ENCODE peak calls at places on chromosomes 13 and 19, in eight cellular contexts. One of them, this sample, is unnamed. For H3K4me1, the result is how much of the 10 kb centered on the place peaks cover.

GRCh38 chr13:31965361-31966066 is 66.1 kb upstream of the FRY start:
- DNase-seq in heart left ventricle: no peak
- DNase-seq in K562: no peak
- DNase-seq in CD8-positive, alpha-beta memory T cell: no peak
- DNase-seq in effector memory CD4-positive, alpha-beta T cell: no peak
- DNase-seq in HCT116: no peak
- DNase-seq in left ventricle myocardium inferior: no peak
- DNase-seq in uterus: no peak
- DNase-seq in this sample: no peak

GRCh38 chr13:31870511-31870910 is 131.2 kb downstream of the RXFP2 start:
- DNase-seq in heart left ventricle: no peak
- DNase-seq in K562: no peak
- DNase-seq in CD8-positive, alpha-beta memory T cell: no peak
- DNase-seq in effector memory CD4-positive, alpha-beta T cell: no peak
- DNase-seq in HCT116: no peak
- DNase-seq in left ventricle myocardium inferior: no peak
- DNase-seq in uterus: no peak
- DNase-seq in this sample: no peak

GRCh38 chr13:31250435-31250834 is 50.7 kb downstream of the B3GLCT start:
- DNase-seq in heart left ventricle: no peak
- DNase-seq in K562: no peak
- DNase-seq in CD8-positive, alpha-beta memory T cell: no peak
- DNase-seq in effector memory CD4-positive, alpha-beta T cell: no peak
- DNase-seq in HCT116: no peak
- DNase-seq in left ventricle myocardium inferior: no peak
- DNase-seq in uterus: no peak
- DNase-seq in this sample: no peak

GRCh38 chr13:40502236-40502635 is 164.2 kb downstream of the FOXO1 start:
- DNase-seq in heart left ventricle: no peak
- DNase-seq in K562: no peak
- DNase-seq in CD8-positive, alpha-beta memory T cell: no peak
- DNase-seq in effector memory CD4-positive, alpha-beta T cell: no peak
- DNase-seq in HCT116: no peak
- DNase-seq in left ventricle myocardium inferior: no peak
- DNase-seq in uterus: no peak
- DNase-seq in this sample: no peak

GRCh38 chr19:15187026-15188007 is 13.5 kb downstream of the NOTCH3 start:
- DNase-seq in heart left ventricle: no peak
- DNase-seq in K562: peak
- DNase-seq in CD8-positive, alpha-beta memory T cell: no peak
- DNase-seq in effector memory CD4-positive, alpha-beta T cell: no peak
- DNase-seq in HCT116: no peak
- DNase-seq in left ventricle myocardium inferior: no peak
- DNase-seq in uterus: no peak
- DNase-seq in this sample: no peak

GRCh38 chr19:15288146-15288963 is 44.0 kb downstream of the BRD4 start:
- DNase-seq in heart left ventricle: no peak
- DNase-seq in K562: no peak
- DNase-seq in CD8-positive, alpha-beta memory T cell: no peak
- DNase-seq in effector memory CD4-positive, alpha-beta T cell: no peak
- DNase-seq in HCT116: no peak
- DNase-seq in left ventricle myocardium inferior: no peak
- DNase-seq in uterus: no peak
- DNase-seq in this sample: no peak

GRCh38 chr13:52925221-52925620 is 76.8 kb upstream of the PCDH8 start:
- DNase-seq in heart left ventricle: no peak
- DNase-seq in K562: no peak
- DNase-seq in CD8-positive, alpha-beta memory T cell: no peak
- DNase-seq in effector memory CD4-positive, alpha-beta T cell: no peak
- DNase-seq in HCT116: no peak
- DNase-seq in left ventricle myocardium inferior: peak
- DNase-seq in uterus: no peak
- DNase-seq in this sample: no peak

GRCh38 chr19:33813391-33814101 is 16.9 kb downstream of the KCTD15 start:
- DNase-seq in heart left ventricle: no peak
- DNase-seq in K562: no peak
- DNase-seq in CD8-positive, alpha-beta memory T cell: no peak
- DNase-seq in effector memory CD4-positive, alpha-beta T cell: no peak
- DNase-seq in HCT116: no peak
- DNase-seq in left ventricle myocardium inferior: no peak
- DNase-seq in uterus: no peak
- DNase-seq in this sample: no peak

GRCh38 chr13:64311112-64311511 is 2895.5 kb upstream of the PCDH20 start:
- DNase-seq in heart left ventricle: no peak
- DNase-seq in K562: no peak
- DNase-seq in CD8-positive, alpha-beta memory T cell: no peak
- DNase-seq in effector memory CD4-positive, alpha-beta T cell: no peak
- DNase-seq in HCT116: no peak
- DNase-seq in left ventricle myocardium inferior: no peak
- DNase-seq in uterus: no peak
- DNase-seq in this sample: no peak

GRCh38 chr13:26558074-26558805 is 757 bp downstream of the WASF3 start:
- DNase-seq in heart left ventricle: peak
- DNase-seq in K562: no peak
- DNase-seq in CD8-positive, alpha-beta memory T cell: no peak
- DNase-seq in effector memory CD4-positive, alpha-beta T cell: no peak
- DNase-seq in HCT116: no peak
- DNase-seq in left ventricle myocardium inferior: peak
- DNase-seq in uterus: no peak
- DNase-seq in this sample: no peak

GRCh38 chr13:40667622-40667978 is 1.2 kb upstream of the FOXO1 start:
- DNase-seq in heart left ventricle: no peak
- DNase-seq in K562: peak
- DNase-seq in CD8-positive, alpha-beta memory T cell: no peak
- DNase-seq in effector memory CD4-positive, alpha-beta T cell: no peak
- DNase-seq in HCT116: no peak
- DNase-seq in left ventricle myocardium inferior: no peak
- DNase-seq in uterus: peak
- DNase-seq in this sample: no peak

GRCh38 chr19:18500820-18501219 is 21.1 kb downstream of the ELL start:
- DNase-seq in heart left ventricle: no peak
- DNase-seq in K562: no peak
- DNase-seq in CD8-positive, alpha-beta memory T cell: no peak
- DNase-seq in effector memory CD4-positive, alpha-beta T cell: no peak
- DNase-seq in HCT116: no peak
- DNase-seq in left ventricle myocardium inferior: peak
- DNase-seq in uterus: peak
- DNase-seq in this sample: no peak
- H3K4me1 ChIP-seq in heart left ventricle: half or more
- H3K4me1 ChIP-seq in K562: half or more
- H3K4me1 ChIP-seq in CD8-positive, alpha-beta memory T cell: half or more
- H3K4me1 ChIP-seq in effector memory CD4-positive, alpha-beta T cell: half or more
- H3K4me1 ChIP-seq in HCT116: under half
- H3K4me1 ChIP-seq in left ventricle myocardium inferior: half or more
- H3K4me1 ChIP-seq in uterus: under half
- H3K4me1 ChIP-seq in this sample: half or more

GRCh38 chr19:13983213-13983889 is 22.8 kb downstream of the RFX1 start:
- DNase-seq in heart left ventricle: no peak
- DNase-seq in K562: no peak
- DNase-seq in CD8-positive, alpha-beta memory T cell: no peak
- DNase-seq in effector memory CD4-positive, alpha-beta T cell: peak
- DNase-seq in HCT116: no peak
- DNase-seq in left ventricle myocardium inferior: no peak
- DNase-seq in uterus: no peak
- DNase-seq in this sample: no peak

GRCh38 chr19:13986348-13986904 is 19.7 kb downstream of the RFX1 start:
- DNase-seq in heart left ventricle: peak
- DNase-seq in K562: no peak
- DNase-seq in CD8-positive, alpha-beta memory T cell: peak
- DNase-seq in effector memory CD4-positive, alpha-beta T cell: peak
- DNase-seq in HCT116: no peak
- DNase-seq in left ventricle myocardium inferior: peak
- DNase-seq in uterus: peak
- DNase-seq in this sample: peak

GRCh38 chr19:13985771-13986347 is 20.3 kb downstream of the RFX1 start:
- DNase-seq in heart left ventricle: no peak
- DNase-seq in K562: no peak
- DNase-seq in CD8-positive, alpha-beta memory T cell: no peak
- DNase-seq in effector memory CD4-positive, alpha-beta T cell: no peak
- DNase-seq in HCT116: no peak
- DNase-seq in left ventricle myocardium inferior: no peak
- DNase-seq in uterus: no peak
- DNase-seq in this sample: no peak

GRCh38 chr19:13984186-13984585 is 21.9 kb downstream of the RFX1 start:
- DNase-seq in heart left ventricle: no peak
- DNase-seq in K562: no peak
- DNase-seq in CD8-positive, alpha-beta memory T cell: no peak
- DNase-seq in effector memory CD4-positive, alpha-beta T cell: no peak
- DNase-seq in HCT116: no peak
- DNase-seq in left ventricle myocardium inferior: no peak
- DNase-seq in uterus: no peak
- DNase-seq in this sample: no peak

DNA sequence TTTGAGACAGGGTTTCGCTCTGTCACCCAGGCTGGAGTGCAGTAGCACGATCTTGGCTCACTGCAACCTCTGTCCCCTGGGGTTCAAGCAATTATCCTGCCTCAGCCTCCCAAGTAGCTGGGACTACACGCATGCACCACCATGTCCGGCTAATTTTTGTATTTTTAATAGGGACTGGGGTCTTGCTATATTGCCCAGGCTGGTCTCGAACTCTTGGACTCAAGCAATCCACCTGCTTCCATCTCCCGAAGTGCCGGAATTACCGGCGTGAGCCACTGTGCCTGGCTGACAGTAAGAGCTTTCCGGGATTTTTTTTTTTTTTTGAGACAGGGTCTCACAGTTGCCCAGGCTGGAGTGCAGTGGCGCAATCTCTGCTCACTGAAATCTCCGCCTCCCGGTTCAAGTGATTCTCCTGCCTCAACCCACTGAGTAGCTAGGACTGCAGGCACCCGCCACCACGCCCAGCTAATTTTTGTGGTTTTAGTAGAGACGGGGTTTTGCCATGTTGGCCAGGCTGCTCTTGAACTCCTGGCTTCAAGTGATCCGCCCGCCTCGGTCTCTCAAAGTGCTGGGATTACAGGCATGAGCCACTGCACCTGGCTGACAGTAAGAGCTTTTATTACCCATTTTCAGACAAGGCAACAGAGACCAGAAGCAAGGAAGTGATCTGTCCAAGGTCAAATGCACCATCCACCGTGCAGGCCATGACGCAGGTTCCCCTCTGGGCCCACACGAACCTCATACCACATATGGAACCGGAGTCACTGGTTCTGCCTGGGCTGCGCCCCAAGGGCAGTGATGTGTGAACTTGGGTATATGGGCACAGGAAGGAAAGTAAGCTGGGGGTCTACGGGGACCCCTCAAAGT is 21.0 kb downstream of the RFX1 start:
- DNase-seq in heart left ventricle: no peak
- DNase-seq in K562: no peak
- DNase-seq in CD8-positive, alpha-beta memory T cell: no peak
- DNase-seq in effector memory CD4-positive, alpha-beta T cell: peak
- DNase-seq in HCT116: no peak
- DNase-seq in left ventricle myocardium inferior: no peak
- DNase-seq in uterus: no peak
- DNase-seq in this sample: peak
- H3K4me1 ChIP-seq in heart left ventricle: under half
- H3K4me1 ChIP-seq in K562: half or more
- H3K4me1 ChIP-seq in CD8-positive, alpha-beta memory T cell: half or more
- H3K4me1 ChIP-seq in effector memory CD4-positive, alpha-beta T cell: half or more
- H3K4me1 ChIP-seq in HCT116: under half
- H3K4me1 ChIP-seq in left ventricle myocardium inferior: under half
- H3K4me1 ChIP-seq in uterus: under half
- H3K4me1 ChIP-seq in this sample: under half

GRCh38 chr19:12733369-12733896 is 1.1 kb downstream of the TRIR start:
- DNase-seq in heart left ventricle: no peak
- DNase-seq in K562: no peak
- DNase-seq in CD8-positive, alpha-beta memory T cell: no peak
- DNase-seq in effector memory CD4-positive, alpha-beta T cell: no peak
- DNase-seq in HCT116: no peak
- DNase-seq in left ventricle myocardium inferior: no peak
- DNase-seq in uterus: no peak
- DNase-seq in this sample: no peak
- H3K4me1 ChIP-seq in heart left ventricle: under half
- H3K4me1 ChIP-seq in K562: under half
- H3K4me1 ChIP-seq in CD8-positive, alpha-beta memory T cell: under half
- H3K4me1 ChIP-seq in effector memory CD4-positive, alpha-beta T cell: under half
- H3K4me1 ChIP-seq in HCT116: under half
- H3K4me1 ChIP-seq in left ventricle myocardium inferior: half or more
- H3K4me1 ChIP-seq in uterus: under half
- H3K4me1 ChIP-seq in this sample: under half

GRCh38 chr13:110306340-110306959 is 507 bp downstream of the COL4A1 start:
- DNase-seq in heart left ventricle: no peak
- DNase-seq in K562: no peak
- DNase-seq in CD8-positive, alpha-beta memory T cell: no peak
- DNase-seq in effector memory CD4-positive, alpha-beta T cell: no peak
- DNase-seq in HCT116: no peak
- DNase-seq in left ventricle myocardium inferior: no peak
- DNase-seq in uterus: peak
- DNase-seq in this sample: no peak
- H3K4me1 ChIP-seq in heart left ventricle: under half
- H3K4me1 ChIP-seq in K562: under half
- H3K4me1 ChIP-seq in CD8-positive, alpha-beta memory T cell: under half
- H3K4me1 ChIP-seq in effector memory CD4-positive, alpha-beta T cell: under half
- H3K4me1 ChIP-seq in HCT116: under half
- H3K4me1 ChIP-seq in left ventricle myocardium inferior: half or more
- H3K4me1 ChIP-seq in uterus: under half
- H3K4me1 ChIP-seq in this sample: under half

DNA sequence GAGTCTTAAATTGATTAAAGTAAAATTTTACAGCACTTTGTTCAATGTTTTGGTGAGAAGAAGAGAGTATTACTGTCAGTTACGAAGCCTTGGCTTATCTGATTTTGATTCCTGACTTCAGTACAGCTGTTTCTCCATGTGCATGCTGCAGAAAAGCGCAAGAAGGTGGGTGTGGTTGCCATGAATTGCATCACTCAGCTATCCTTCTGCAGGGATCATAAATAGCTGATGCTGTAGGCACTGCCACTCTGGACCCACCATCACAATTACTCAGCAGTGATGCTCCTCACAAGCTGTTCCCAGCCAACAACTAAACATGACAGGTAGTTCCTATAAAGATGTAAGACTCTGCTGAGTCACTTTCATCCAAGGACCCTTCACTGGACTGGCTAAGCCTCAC is 321.2 kb downstream of the IRS2 start:
- DNase-seq in heart left ventricle: no peak
- DNase-seq in K562: no peak
- DNase-seq in CD8-positive, alpha-beta memory T cell: no peak
- DNase-seq in effector memory CD4-positive, alpha-beta T cell: no peak
- DNase-seq in HCT116: no peak
- DNase-seq in left ventricle myocardium inferior: no peak
- DNase-seq in uterus: no peak
- DNase-seq in this sample: no peak
- H3K4me1 ChIP-seq in heart left ventricle: under half
- H3K4me1 ChIP-seq in K562: under half
- H3K4me1 ChIP-seq in CD8-positive, alpha-beta memory T cell: under half
- H3K4me1 ChIP-seq in effector memory CD4-positive, alpha-beta T cell: under half
- H3K4me1 ChIP-seq in HCT116: under half
- H3K4me1 ChIP-seq in left ventricle myocardium inferior: under half
- H3K4me1 ChIP-seq in uterus: under half
- H3K4me1 ChIP-seq in this sample: under half

DNA sequence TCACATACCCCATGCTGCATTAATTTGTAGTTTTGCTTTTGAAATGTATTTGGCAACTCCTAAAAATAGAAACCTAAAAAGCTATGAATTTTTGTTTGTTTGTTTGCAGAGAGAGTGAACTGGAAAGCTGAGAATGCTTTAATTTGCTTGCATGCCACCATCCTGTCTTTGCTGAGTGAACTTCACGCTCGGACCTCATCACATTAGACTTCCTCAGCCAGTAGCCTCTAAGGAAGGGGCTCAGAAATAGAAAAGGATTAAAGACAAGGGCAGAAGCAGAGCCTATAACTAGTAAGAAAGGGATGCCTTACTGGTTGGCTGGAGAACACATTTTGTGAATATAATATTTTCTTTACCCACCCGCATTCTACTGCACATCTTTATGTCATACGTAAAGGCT is 275.1 kb downstream of the DCLK1 start:
- DNase-seq in heart left ventricle: no peak
- DNase-seq in K562: no peak
- DNase-seq in CD8-positive, alpha-beta memory T cell: no peak
- DNase-seq in effector memory CD4-positive, alpha-beta T cell: no peak
- DNase-seq in HCT116: no peak
- DNase-seq in left ventricle myocardium inferior: no peak
- DNase-seq in uterus: no peak
- DNase-seq in this sample: no peak
- H3K4me1 ChIP-seq in heart left ventricle: under half
- H3K4me1 ChIP-seq in K562: under half
- H3K4me1 ChIP-seq in CD8-positive, alpha-beta memory T cell: under half
- H3K4me1 ChIP-seq in effector memory CD4-positive, alpha-beta T cell: under half
- H3K4me1 ChIP-seq in HCT116: under half
- H3K4me1 ChIP-seq in left ventricle myocardium inferior: under half
- H3K4me1 ChIP-seq in uterus: under half
- H3K4me1 ChIP-seq in this sample: under half